ENCODE peak calls at places on chromosomes 11 and 22, in five cellular contexts. U is neuronal stem cell, M is mammary epithelial cell, H is lung, L is ovary. J is an unnamed sample.

GRCh38 chr11:100878474-100878873 is 191.4 kb downstream of the ARHGAP42 start:
- DNase-seq in U (no peak), M (no peak), H (no peak), L (no peak), J (no peak)

GRCh38 chr11:19409307-19409706 is 168.6 kb upstream of the E2F8 start:
- DNase-seq in U (no peak), M (no peak), H (no peak), L (no peak), J (no peak)

GRCh38 chr22:45521178-45521577 is 18.5 kb downstream of the FBLN1 start:
- DNase-seq in U (no peak), M (no peak), H (no peak), L (no peak), J (no peak)

GRCh38 chr11:61917357-61918109 is at the start of gene RAB3IL1:
- DNase-seq in U (peak; percentile 56), M (no peak), H (no peak), L (peak; percentile 82), J (peak; percentile 74)

GRCh38 chr22:43014062-43014875 is 680 bp downstream of the PACSIN2 start:
- DNase-seq in U (peak; percentile 54), M (no peak), H (peak; percentile 49), L (peak; percentile 57), J (peak; percentile 64)

GRCh38 chr11:73894725-73895335 is 18.0 kb downstream of the PAAF1 start:
- DNase-seq in U (no peak), M (peak; percentile 35), H (no peak), L (no peak), J (no peak)

GRCh38 chr11:12224537-12224893 is 114.1 kb downstream of the MICAL2 start:
- DNase-seq in U (no peak), M (peak; percentile 87), H (peak; percentile 71), L (no peak), J (no peak)

GRCh38 chr22:21632237-21632895 is at the start of gene CCDC116:
- DNase-seq in U (no peak), M (no peak), H (no peak), L (no peak), J (peak; percentile 48)

GRCh38 chr11:65606876-65607613 is 7.0 kb downstream of the MAP3K11 start:
- DNase-seq in U (peak; percentile 97), M (peak; percentile 43), H (peak; percentile 93), L (peak; percentile 96), J (peak; percentile 47)

GRCh38 chr11:17978553-17979287 is 34.1 kb downstream of the SERGEF start:
- DNase-seq in U (peak; percentile 39), M (peak; percentile 39), H (no peak), L (no peak), J (peak; percentile 64)

GRCh38 chr11:114073506-114074381 is 14.2 kb downstream of the ZBTB16 start:
- DNase-seq in U (no peak), M (no peak), H (no peak), L (no peak), J (no peak)

GRCh38 chr22:24985824-24986214 is 33.3 kb downstream of the KIAA1671 start:
- DNase-seq in U (no peak), M (peak; percentile 36), H (no peak), L (peak; percentile 57), J (no peak)

GRCh38 chr22:17161991-17162390 is 2.9 kb upstream of the HDHD5 start:
- DNase-seq in U (no peak), M (peak; percentile 63), H (no peak), L (no peak), J (no peak)

GRCh38 chr11:6219359-6219758 is 14.0 kb downstream of the C11orf42 start:
- DNase-seq in U (no peak), M (peak; percentile 89), H (no peak), L (no peak), J (no peak)

GRCh38 chr11:74694136-74694535 is 37.1 kb downstream of the CHRDL2 start:
- DNase-seq in U (no peak), M (no peak), H (no peak), L (no peak), J (no peak)

GRCh38 chr22:23542933-23543332 is 37.2 kb downstream of the IGLL1 start:
- DNase-seq in U (no peak), M (peak; percentile 35), H (no peak), L (no peak), J (no peak)

GRCh38 chr11:64864473-64865285 is 13.7 kb downstream of the EHD1 start:
- DNase-seq in U (no peak), M (peak; percentile 75), H (no peak), L (peak; percentile 74), J (peak; percentile 78)

GRCh38 chr11:128052912-128053641 is 534.3 kb downstream of the ETS1 start:
- DNase-seq in U (no peak), M (peak; percentile 73), H (no peak), L (no peak), J (no peak)

GRCh38 chr11:8760896-8761295 is 78.3 kb downstream of the RPL27A start:
- DNase-seq in U (no peak), M (no peak), H (no peak), L (no peak), J (no peak)

GRCh38 chr11:45451766-45452440 is 165.8 kb upstream of the SYT13 start:
- DNase-seq in U (no peak), M (no peak), H (no peak), L (no peak), J (no peak)

GRCh38 chr11:11731311-11732083 is 109.7 kb upstream of the GALNT18 start:
- DNase-seq in U (no peak), M (peak; percentile 94), H (no peak), L (no peak), J (no peak)

GRCh38 chr22:30816413-30816812 is 121.7 kb downstream of the OSBP2 start:
- DNase-seq in U (no peak), M (no peak), H (no peak), L (no peak), J (no peak)

GRCh38 chr22:17422736-17423343 is 53.6 kb downstream of the CECR2 start:
- DNase-seq in U (no peak), M (no peak), H (no peak), L (no peak), J (no peak)

GRCh38 chr22:17140022-17140421 is 18.9 kb upstream of the TMEM121B start:
- DNase-seq in U (no peak), M (no peak), H (no peak), L (no peak), J (peak; percentile 15)

GRCh38 chr11:119282495-119282894 is 34.4 kb downstream of the MCAM start:
- DNase-seq in U (no peak), M (no peak), H (no peak), L (no peak), J (no peak)

GRCh38 chr11:107275632-107276031 is 182.0 kb downstream of the CWF19L2 start:
- DNase-seq in U (no peak), M (no peak), H (no peak), L (no peak), J (no peak)

GRCh38 chr11:128261011-128261421 is 326.3 kb downstream of the ETS1 start:
- DNase-seq in U (no peak), M (no peak), H (no peak), L (no peak), J (no peak)

GRCh38 chr11:44949160-44950035 is 1.3 kb downstream of the TP53I11 start:
- DNase-seq in U (peak; percentile 76), M (no peak), H (peak; percentile 39), L (no peak), J (peak; percentile 65)

GRCh38 chr22:44438481-44439131 is 59.4 kb downstream of the RTL6 start:
- DNase-seq in U (no peak), M (no peak), H (no peak), L (no peak), J (peak; percentile 32)

GRCh38 chr11:63478896-63479295 is 12.1 kb downstream of the PLAAT5 start:
- DNase-seq in U (peak; percentile 49), M (peak; percentile 44), H (peak; percentile 60), L (peak; percentile 46), J (peak; percentile 78)

GRCh38 chr11:123741159-123741951 is at the start of gene ZNF202:
- DNase-seq in U (peak; percentile 81), M (peak; percentile 84), H (peak; percentile 94), L (peak; percentile 89), J (peak; percentile 88)

GRCh38 chr11:34641456-34641855 is 20.6 kb downstream of the EHF start:
- DNase-seq in U (no peak), M (no peak), H (no peak), L (no peak), J (no peak)

GRCh38 chr11:14463623-14464022 is 36.0 kb downstream of the COPB1 start:
- DNase-seq in U (no peak), M (no peak), H (no peak), L (no peak), J (no peak)

GRCh38 chr11:35859311-35859710 is 84.6 kb upstream of the LDLRAD3 start:
- DNase-seq in U (no peak), M (peak; percentile 41), H (no peak), L (no peak), J (no peak)

GRCh38 chr11:93133710-93134109 is 64.1 kb downstream of the SLC36A4 start:
- DNase-seq in U (no peak), M (no peak), H (no peak), L (no peak), J (no peak)

GRCh38 chr11:76226626-76227025 is 20.3 kb upstream of the WNT11 start:
- DNase-seq in U (no peak), M (no peak), H (no peak), L (no peak), J (no peak)
- H3K4me1 ChIP-seq in U (no peaks in the 10 kb centered on the region), M (no peaks in the 10 kb centered on the region), H (no peaks in the 10 kb centered on the region), L (no peaks in the 10 kb centered on the region), J (no peaks in the 10 kb centered on the region)

DNA sequence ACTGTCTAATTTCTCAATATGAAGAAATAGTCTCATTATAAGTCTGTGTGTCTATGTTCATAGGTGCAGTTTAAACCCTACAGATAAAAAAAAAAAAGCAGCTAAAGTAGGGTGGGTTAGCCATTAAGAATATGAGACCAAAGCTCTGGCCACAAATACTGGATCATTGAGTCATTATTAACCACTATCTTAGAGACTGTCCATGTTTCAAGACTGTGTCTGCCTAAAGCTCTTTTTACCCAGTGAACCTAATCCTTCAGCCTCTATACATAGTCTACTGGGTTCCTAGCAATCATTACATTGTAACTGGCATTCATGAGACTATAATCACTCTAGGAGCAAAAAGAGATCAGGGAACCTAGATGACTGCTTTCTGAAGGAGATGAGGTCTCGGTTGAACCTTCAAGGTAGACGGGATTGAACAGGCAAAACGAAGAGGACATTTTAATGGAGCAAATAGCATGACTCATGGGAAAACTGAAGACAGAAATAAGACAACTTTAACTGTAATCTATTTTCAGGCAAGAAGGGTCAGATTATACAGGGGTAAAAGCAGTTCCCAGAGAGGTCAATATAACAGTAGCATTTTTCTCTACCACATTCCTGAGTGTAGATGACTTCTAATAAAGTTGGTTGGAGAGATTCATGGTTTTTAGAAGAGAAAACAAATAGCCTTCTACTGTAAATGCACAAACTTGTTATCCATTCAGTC is 64.0 kb upstream of the FIBIN start:
- DNase-seq in U (no peak), M (no peak), H (no peak), L (no peak), J (no peak)
- H3K27ac ChIP-seq in U (no peak overlapping the region), M (no peak overlapping the region), H (no peak overlapping the region), L (no peak overlapping the region), J (no peak overlapping the region)

GRCh38 chr22:37226087-37226486 is 13.8 kb upstream of the SSTR3 start:
- DNase-seq in U (no peak), M (no peak), H (no peak), L (no peak), J (no peak)
- H3K4me1 ChIP-seq in U (no peaks in the 10 kb centered on the region), M (peaks cover 29% of the 10 kb centered on the region), H (no peaks in the 10 kb centered on the region), L (no peaks in the 10 kb centered on the region), J (peaks cover 58% of the 10 kb centered on the region)

GRCh38 chr11:68521962-68522626 is 61.5 kb downstream of the PPP6R3 start:
- DNase-seq in U (no peak), M (no peak), H (no peak), L (no peak), J (no peak)
- H3K27ac ChIP-seq in U (no peak overlapping the region), M (no peak overlapping the region), H (no peak overlapping the region), L (no peak overlapping the region), J (no peak overlapping the region)

J was measured in Peyer's patch.